ENCODE peak calls at places on chromosomes 1 and 21, in six cellular contexts. H is PC-3, M is IMR-90, Q is fibroblast of lung, F is endodermal cell, R is H9. A is an unnamed sample.

GRCh38 chr1:235601087-235601486 is 48.5 kb downstream of the GNG4 start:
- DNase-seq in H (peak; percentile 37), M (no peak), Q (no peak), F (peak; percentile 82), R (peak; percentile 57), A (no peak)

GRCh38 chr1:169368406-169368769 is 393 bp downstream of the BLZF1 start:
- DNase-seq in H (peak; percentile 32), M (peak; percentile 2), Q (peak; percentile 23), F (no peak), R (peak; percentile 27), A (no peak)

GRCh38 chr1:191490303-191490702 is 668.0 kb upstream of the RGS18 start:
- DNase-seq in H (no peak), M (no peak), Q (no peak), F (no peak), R (no peak), A (no peak)

GRCh38 chr1:56240400-56240799 is 339.0 kb downstream of the PLPP3 start:
- DNase-seq in H (no peak), M (no peak), Q (no peak), F (no peak), R (no peak), A (no peak)

GRCh38 chr1:54971317-54971791 is 9.1 kb upstream of the TMEM61 start:
- DNase-seq in H (peak; percentile 92), M (peak; percentile 35), Q (peak; percentile 54), F (peak; percentile 10), R (no peak), A (no peak)

GRCh38 chr1:155073377-155074272 is 5.0 kb upstream of the EFNA3 start:
- DNase-seq in H (no peak), M (no peak), Q (no peak), F (no peak), R (no peak), A (no peak)

GRCh38 chr1:53343831-53344668 is 16.2 kb upstream of the LRP8 start:
- DNase-seq in H (no peak), M (peak; percentile 11), Q (peak; percentile 18), F (peak; percentile 70), R (peak; percentile 32), A (no peak)

GRCh38 chr1:12620142-12620865 is 2.3 kb upstream of the DHRS3 start:
- DNase-seq in H (peak; percentile 52), M (no peak), Q (peak; percentile 50), F (no peak), R (no peak), A (no peak)

GRCh38 chr1:68331117-68331865 is 99.0 kb upstream of the WLS start:
- DNase-seq in H (peak; percentile 90), M (peak; percentile 97), Q (peak; percentile 98), F (no peak), R (no peak), A (no peak)

GRCh38 chr1:226939439-226940028 is 560 bp upstream of the COQ8A start:
- DNase-seq in H (peak; percentile 66), M (no peak), Q (no peak), F (no peak), R (no peak), A (peak; percentile 30)

GRCh38 chr21:28962465-28962864 is 30.2 kb downstream of the LTN1 start:
- DNase-seq in H (no peak), M (no peak), Q (no peak), F (no peak), R (no peak), A (no peak)

GRCh38 chr21:14879458-14879857 is 185.3 kb downstream of the NRIP1 start:
- DNase-seq in H (peak; percentile 85), M (no peak), Q (no peak), F (no peak), R (no peak), A (no peak)

GRCh38 chr1:160048335-160048734 is 16.5 kb upstream of the PIGM start:
- DNase-seq in H (no peak), M (no peak), Q (no peak), F (peak; percentile 44), R (no peak), A (no peak)

GRCh38 chr1:160047116-160047991 is 15.6 kb upstream of the PIGM start:
- DNase-seq in H (no peak), M (no peak), Q (no peak), F (peak; percentile 47), R (no peak), A (no peak)

GRCh38 chr1:160043543-160043942 is 11.8 kb upstream of the PIGM start:
- DNase-seq in H (no peak), M (no peak), Q (no peak), F (no peak), R (no peak), A (no peak)

GRCh38 chr1:160045653-160046052 is 13.9 kb upstream of the PIGM start:
- DNase-seq in H (no peak), M (no peak), Q (no peak), F (no peak), R (no peak), A (no peak)

GRCh38 chr1:160046494-160047115 is 14.8 kb upstream of the PIGM start:
- DNase-seq in H (peak; percentile 58), M (peak; percentile 21), Q (peak; percentile 17), F (peak; percentile 92), R (peak; percentile 68), A (no peak)
- H3K9ac ChIP-seq in H (no peak overlapping the region), M (no peak overlapping the region), Q (no peak overlapping the region), F (no peak overlapping the region), R (no peak overlapping the region), A (no peak overlapping the region)

DNA sequence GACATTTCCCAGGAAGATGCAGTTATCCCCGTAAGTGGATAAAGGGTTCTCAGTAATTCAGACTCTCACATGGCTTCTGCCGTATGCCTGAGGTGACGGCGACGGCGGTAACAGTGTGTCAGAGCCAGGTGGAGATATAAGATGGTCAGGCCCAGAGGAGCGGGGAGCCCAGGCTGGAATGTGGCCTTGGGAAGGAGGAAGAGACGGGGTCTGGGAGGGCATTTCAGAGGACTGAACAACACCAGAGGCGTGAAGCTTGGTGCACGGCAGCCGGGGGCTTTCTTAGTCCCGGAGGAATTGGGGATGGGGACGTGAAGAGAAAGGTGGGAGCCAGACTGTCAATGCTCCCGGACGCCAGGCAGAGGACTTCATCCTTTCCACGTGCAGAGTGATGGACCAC is 1.0 kb downstream of the RER1 start:
- DNase-seq in H (no peak), M (no peak), Q (no peak), F (no peak), R (no peak), A (no peak)
- H3K9ac ChIP-seq in H (peak overlapping the region; percentile 96), M (peak overlapping the region; percentile 99), Q (peak overlapping the region; percentile 83), F (peak overlapping the region; percentile 39), R (peak overlapping the region; percentile 81), A (peak overlapping the region; percentile 85)

GRCh38 chr21:35527358-35527757 is 478.3 kb upstream of the RUNX1 start:
- DNase-seq in H (no peak), M (no peak), Q (no peak), F (no peak), R (no peak), A (no peak)

GRCh38 chr21:35525443-35525842 is 476.3 kb upstream of the RUNX1 start:
- DNase-seq in H (peak; percentile 81), M (peak; percentile 54), Q (no peak), F (no peak), R (no peak), A (no peak)

GRCh38 chr21:35530726-35531125 is 481.6 kb upstream of the RUNX1 start:
- DNase-seq in H (no peak), M (no peak), Q (no peak), F (no peak), R (no peak), A (no peak)

GRCh38 chr21:35529141-35529863 is 480.2 kb upstream of the RUNX1 start:
- DNase-seq in H (no peak), M (peak; percentile 72), Q (peak; percentile 62), F (no peak), R (no peak), A (no peak)

DNA sequence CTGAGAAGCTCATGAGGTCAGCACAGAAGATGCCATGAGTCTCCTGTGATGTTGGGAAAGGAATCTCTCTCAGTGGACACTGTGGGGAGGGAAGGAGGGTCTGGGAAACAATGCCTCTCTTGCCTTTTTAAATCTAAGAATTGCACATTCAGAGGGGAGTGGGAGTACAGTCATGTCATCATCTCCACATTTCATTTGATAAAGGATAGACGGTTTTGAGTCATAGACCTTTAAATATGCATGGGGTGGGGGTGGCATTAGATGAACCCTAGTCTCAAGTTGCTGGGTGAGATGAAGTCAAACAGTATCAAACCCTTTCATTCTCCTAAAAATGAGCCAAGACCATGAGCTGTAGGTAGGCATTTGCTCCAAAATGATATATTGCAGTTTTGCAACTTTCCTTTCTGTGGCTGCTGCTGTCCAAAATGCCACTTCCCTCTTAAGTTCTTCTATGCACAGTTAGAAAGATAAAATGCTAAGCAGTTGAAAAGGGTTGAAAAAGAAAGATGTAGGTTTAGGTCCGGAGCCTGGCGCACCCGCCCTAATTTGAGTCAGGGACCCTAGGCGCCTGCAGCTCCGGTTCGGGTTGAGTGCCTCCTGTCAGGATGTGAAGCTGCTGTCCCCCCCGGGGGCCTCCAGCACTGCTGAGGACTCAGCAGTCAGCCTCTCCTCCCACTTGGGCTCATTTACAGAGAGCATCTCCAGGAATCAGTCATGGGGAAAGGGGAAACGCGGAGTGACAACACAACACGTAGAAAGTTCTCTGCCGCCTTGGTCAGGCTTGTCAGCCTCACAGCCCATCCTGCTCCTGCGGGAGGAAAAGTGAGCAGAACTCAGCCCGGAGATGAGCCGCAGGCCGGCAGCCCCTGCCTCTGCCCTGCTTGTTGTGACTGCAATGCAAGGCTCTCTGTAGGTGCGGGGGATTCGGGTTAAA is 479.3 kb upstream of the RUNX1 start:
- DNase-seq in H (no peak), M (peak; percentile 20), Q (no peak), F (no peak), R (no peak), A (no peak)
- H3K9ac ChIP-seq in H (no peak overlapping the region), M (peak overlapping the region; percentile 66), Q (peak overlapping the region; percentile 35), F (no peak overlapping the region), R (no peak overlapping the region), A (no peak overlapping the region)

DNA sequence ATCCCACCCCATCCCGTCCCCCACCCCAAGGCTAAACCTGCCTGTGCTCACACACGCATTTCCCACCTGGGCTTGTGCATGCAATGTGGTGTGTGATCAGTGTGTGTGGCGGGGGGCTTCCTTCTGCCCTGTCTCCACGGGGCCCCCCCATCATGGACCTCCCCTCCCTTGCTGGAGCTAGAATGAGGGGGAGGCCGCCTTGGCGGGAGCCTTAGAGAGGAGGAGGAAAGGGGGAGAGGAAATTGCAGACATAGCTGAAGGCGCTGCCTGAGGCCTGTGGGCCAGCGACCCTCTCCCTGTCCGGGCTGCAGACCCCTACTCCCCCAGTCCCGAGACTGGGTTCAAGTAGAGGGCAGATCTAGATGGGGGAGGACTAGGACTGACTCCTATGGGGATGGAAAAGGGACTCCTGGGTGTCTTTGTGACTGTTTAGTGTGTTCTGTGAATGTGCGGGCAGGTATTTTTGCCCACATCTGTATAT is 917 bp upstream of the EVA1B start:
- DNase-seq in H (no peak), M (no peak), Q (no peak), F (no peak), R (no peak), A (no peak)
- H3K9ac ChIP-seq in H (no peak overlapping the region), M (peak overlapping the region; percentile 53), Q (no peak overlapping the region), F (no peak overlapping the region), R (no peak overlapping the region), A (peak overlapping the region; percentile 70)